ENCODE peak calls at places on chromosomes 12 and 14, in ten cellular contexts. C, N, S, V, G, X, J, H, P and I are unnamed samples.

GRCh38 chr12:102484017-102484731 is 3.8 kb upstream of the IGF1 start:
- DNase-seq in C (peak; percentile 56), N (peak; percentile 34), S (peak; percentile 41), V (peak; percentile 52), G (peak; percentile 54), X (peak; percentile 55), J (peak; percentile 72), H (peak; percentile 52), P (no peak), I (peak; percentile 27)

GRCh38 chr12:110330544-110330943 is 49.5 kb downstream of the ATP2A2 start:
- DNase-seq in C (no peak), N (no peak), S (no peak), V (no peak), G (no peak), X (no peak), J (no peak), H (no peak), P (no peak), I (no peak)

GRCh38 chr14:31880935-31881334 is 196.2 kb upstream of the ARHGAP5 start:
- DNase-seq in C (peak; percentile 14), N (peak; percentile 12), S (no peak), V (no peak), G (peak; percentile 13), X (peak; percentile 8), J (no peak), H (no peak), P (no peak), I (peak; percentile 32)

GRCh38 chr12:79978692-79979091 is 43.8 kb upstream of the PPP1R12A start:
- DNase-seq in C (no peak), N (no peak), S (no peak), V (no peak), G (no peak), X (no peak), J (no peak), H (no peak), P (no peak), I (no peak)

GRCh38 chr12:114403044-114403689 is 2.8 kb downstream of the TBX5 start:
- DNase-seq in C (no peak), N (no peak), S (no peak), V (no peak), G (no peak), X (no peak), J (no peak), H (no peak), P (no peak), I (no peak)

GRCh38 chr12:27619308-27619707 is 76.9 kb upstream of the REP15 start:
- DNase-seq in C (no peak), N (peak; percentile 81), S (no peak), V (no peak), G (no peak), X (peak; percentile 53), J (no peak), H (no peak), P (no peak), I (no peak)

GRCh38 chr14:64993263-64993662 is 6.6 kb downstream of the FNTB start:
- DNase-seq in C (no peak), N (no peak), S (no peak), V (no peak), G (no peak), X (no peak), J (no peak), H (no peak), P (no peak), I (no peak)

GRCh38 chr14:68474741-68475140 is 318.1 kb downstream of the ZFP36L1 start:
- DNase-seq in C (no peak), N (no peak), S (no peak), V (no peak), G (no peak), X (no peak), J (no peak), H (no peak), P (no peak), I (no peak)

GRCh38 chr12:40226652-40227051 is 1.9 kb downstream of the LRRK2 start:
- DNase-seq in C (peak; percentile 84), N (no peak), S (peak; percentile 39), V (no peak), G (peak; percentile 25), X (peak; percentile 53), J (peak; percentile 86), H (peak; percentile 38), P (no peak), I (peak; percentile 30)

GRCh38 chr14:55938249-55938791 is 179.9 kb upstream of the PELI2 start:
- DNase-seq in C (no peak), N (no peak), S (no peak), V (peak; percentile 58), G (peak; percentile 11), X (no peak), J (no peak), H (no peak), P (no peak), I (no peak)

GRCh38 chr14:36513012-36513420 is 7.0 kb downstream of the NKX2-1 start:
- DNase-seq in C (no peak), N (no peak), S (no peak), V (no peak), G (no peak), X (no peak), J (no peak), H (no peak), P (no peak), I (no peak)

GRCh38 chr14:89131004-89131750 is 285.9 kb downstream of the FOXN3 start:
- DNase-seq in C (no peak), N (no peak), S (no peak), V (no peak), G (no peak), X (no peak), J (no peak), H (no peak), P (no peak), I (no peak)

GRCh38 chr12:123951467-123951866 is 21.2 kb downstream of the CCDC92 start:
- DNase-seq in C (no peak), N (no peak), S (no peak), V (no peak), G (no peak), X (no peak), J (peak; percentile 35), H (no peak), P (no peak), I (no peak)

GRCh38 chr12:40020261-40020691 is 85.6 kb downstream of the SLC2A13 start:
- DNase-seq in C (no peak), N (no peak), S (no peak), V (no peak), G (no peak), X (no peak), J (no peak), H (no peak), P (no peak), I (no peak)

GRCh38 chr12:10179871-10180270 is 1.0 kb downstream of the TMEM52B start:
- DNase-seq in C (no peak), N (no peak), S (no peak), V (no peak), G (no peak), X (no peak), J (no peak), H (no peak), P (no peak), I (peak; percentile 18)

GRCh38 chr12:6792522-6793201 is 3.3 kb downstream of the CD4 start:
- DNase-seq in C (peak; percentile 55), N (no peak), S (no peak), V (no peak), G (no peak), X (no peak), J (peak; percentile 67), H (no peak), P (no peak), I (no peak)

GRCh38 chr12:73589220-73589619 is 948.4 kb upstream of the ATXN7L3B start:
- DNase-seq in C (no peak), N (no peak), S (no peak), V (no peak), G (no peak), X (no peak), J (no peak), H (no peak), P (no peak), I (no peak)

GRCh38 chr12:73585136-73585535 is 952.5 kb upstream of the ATXN7L3B start:
- DNase-seq in C (no peak), N (no peak), S (no peak), V (no peak), G (no peak), X (no peak), J (no peak), H (no peak), P (no peak), I (no peak)
- TF ChIP-seq POLR2A in C (no peak), N (no peak), S (no peak), V (no peak), G (no peak), X (no peak), J (no peak), H (no peak), P (no peak), I (no peak)

GRCh38 chr12:51246254-51246853 is 7.7 kb downstream of the DAZAP2 start:
- DNase-seq in C (peak; percentile 58), N (no peak), S (no peak), V (no peak), G (peak; percentile 17), X (no peak), J (no peak), H (no peak), P (no peak), I (no peak)
- TF ChIP-seq POLR2A in C (no peak), N (no peak), S (no peak), V (no peak), G (no peak), X (no peak), J (no peak), H (no peak), P (peak; percentile 57), I (no peak)

DNA sequence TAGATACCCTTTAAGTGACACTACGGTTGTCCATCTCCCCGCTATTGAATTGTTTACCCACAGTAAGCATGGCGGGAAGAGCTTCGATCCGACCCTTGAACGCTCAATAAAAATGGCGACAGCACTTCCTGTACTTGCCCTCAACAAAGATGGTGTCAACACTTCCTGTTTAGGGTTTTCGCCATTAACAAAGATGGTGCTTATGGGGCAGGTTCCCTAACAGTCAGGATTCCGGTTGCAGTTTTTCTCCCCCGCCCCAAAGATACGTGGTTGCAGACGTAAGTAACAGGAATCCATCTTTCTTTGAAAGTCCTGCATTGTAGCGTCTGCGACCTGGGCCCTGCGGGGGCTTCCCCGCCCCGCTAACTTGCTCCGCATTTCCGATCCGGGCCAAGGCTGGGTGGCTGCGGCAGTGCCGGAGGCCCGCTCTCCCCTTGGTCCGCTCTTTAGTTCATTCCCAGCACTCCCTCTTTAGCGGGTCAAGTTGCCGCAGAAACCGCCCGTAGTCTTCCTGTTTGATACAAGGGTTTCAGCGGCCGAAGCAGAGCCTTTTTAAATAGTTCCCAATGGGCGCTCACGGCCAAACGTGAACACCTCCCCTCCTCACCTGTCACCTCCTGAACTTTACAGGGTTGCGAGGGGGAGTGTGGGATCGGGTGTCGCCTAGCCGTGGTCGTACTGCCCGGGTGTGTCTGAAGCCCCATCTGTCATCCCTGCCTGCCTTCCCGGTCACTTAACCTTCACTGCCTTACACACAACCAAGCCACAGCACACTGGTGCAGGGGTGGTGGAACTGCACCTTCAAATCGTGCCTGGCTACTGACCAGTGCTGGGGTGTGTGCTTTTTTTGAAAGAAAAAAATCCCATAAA is at the start of gene CRADD:
- DNase-seq in C (peak; percentile 95), N (peak; percentile 97), S (peak; percentile 64), V (peak; percentile 76), G (peak; percentile 82), X (peak; percentile 76), J (peak; percentile 96), H (peak; percentile 81), P (peak; percentile 52), I (peak; percentile 57)
- TF ChIP-seq POLR2A in C (peak; percentile 92), N (peak; percentile 79), S (peak; percentile 76), V (peak; percentile 35), G (peak; percentile 79), X (peak; percentile 59), J (no peak), H (peak; percentile 60), P (peak; percentile 81), I (peak; percentile 46)

GRCh38 chr12:107767466-107767865 is 6.5 kb upstream of the PRDM4 start:
- DNase-seq in C (no peak), N (no peak), S (no peak), V (no peak), G (no peak), X (no peak), J (no peak), H (no peak), P (no peak), I (no peak)
- TF ChIP-seq POLR2A in C (no peak), N (no peak), S (no peak), V (no peak), G (no peak), X (no peak), J (no peak), H (no peak), P (no peak), I (no peak)